ENCODE peak calls at places on chromosomes 13 and 19, in seven cellular contexts. A is GM23338, L is HCT116, F is GM23248, H is hepatocyte, G is PC-9, R is mammary epithelial cell. C is an unnamed sample. For H3K79me2, the result is how much of the 10 kb centered on the place peaks cover.

GRCh38 chr13:67063036-67063435 is 167.1 kb downstream of the PCDH9 start:
- DNase-seq in A (no peak), L (no peak), F (no peak), H (no peak), G (no peak), R (peak), C (no peak)

GRCh38 chr13:74158028-74158427 is 23.8 kb upstream of the KLF12 start:
- DNase-seq in A (no peak), L (no peak), F (no peak), H (peak), G (no peak), R (no peak), C (no peak)

GRCh38 chr13:94239135-94239534 is 240.3 kb downstream of the DCT start:
- DNase-seq in A (no peak), L (no peak), F (peak), H (no peak), G (no peak), R (peak), C (no peak)

GRCh38 chr13:33931397-33931987 is 113.5 kb downstream of the RFC3 start:
- DNase-seq in A (peak), L (peak), F (peak), H (peak), G (no peak), R (peak), C (peak)

GRCh38 chr13:21106089-21106488 is 44.7 kb upstream of the LATS2 start:
- DNase-seq in A (no peak), L (no peak), F (peak), H (no peak), G (no peak), R (no peak), C (no peak)

GRCh38 chr13:95146486-95146885 is 154.8 kb downstream of the ABCC4 start:
- DNase-seq in A (no peak), L (no peak), F (no peak), H (no peak), G (no peak), R (no peak), C (no peak)

GRCh38 chr19:3179739-3180293 is 1.2 kb downstream of the S1PR4 start:
- DNase-seq in A (no peak), L (no peak), F (no peak), H (no peak), G (no peak), R (no peak), C (no peak)

GRCh38 chr13:99506632-99507031 is 5.4 kb downstream of the TM9SF2 start:
- DNase-seq in A (no peak), L (no peak), F (no peak), H (no peak), G (no peak), R (no peak), C (peak)

GRCh38 chr19:12784394-12784870 is 6.9 kb upstream of the JUNB start:
- DNase-seq in A (no peak), L (no peak), F (peak), H (no peak), G (no peak), R (peak), C (peak)

GRCh38 chr13:91348906-91349435 is 1.5 kb downstream of the MIR17HG start:
- DNase-seq in A (peak), L (peak), F (peak), H (peak), G (peak), R (peak), C (peak)

GRCh38 chr13:91347212-91347995 is at the start of gene MIR17HG:
- DNase-seq in A (peak), L (peak), F (peak), H (peak), G (peak), R (peak), C (peak)

GRCh38 chr13:91349992-91350911 is 2.8 kb downstream of the MIR17HG start:
- DNase-seq in A (no peak), L (no peak), F (no peak), H (no peak), G (no peak), R (no peak), C (no peak)

GRCh38 chr13:91346848-91347211 is 657 bp upstream of the MIR17HG start:
- DNase-seq in A (peak), L (no peak), F (peak), H (peak), G (no peak), R (peak), C (peak)

GRCh38 chr13:91347996-91348905 is 764 bp downstream of the MIR17HG start:
- DNase-seq in A (no peak), L (no peak), F (peak), H (peak), G (peak), R (peak), C (no peak)
- H3K79me2 ChIP-seq in A (half or more), L (under half), F (under half), H (under half), G (under half), R (half or more), C (under half)

GRCh38 chr19:48739835-48740704 is at the start of gene RASIP1:
- DNase-seq in A (no peak), L (no peak), F (no peak), H (no peak), G (no peak), R (no peak), C (no peak)
- H3K4me3 ChIP-seq in A (peak), L (no peak), F (no peak), H (peak), G (peak), R (no peak), C (no peak)

GRCh38 chr19:48641850-48642249 is 4.1 kb downstream of the CA11 start:
- DNase-seq in A (no peak), L (no peak), F (no peak), H (no peak), G (no peak), R (no peak), C (no peak)
- H3K79me2 ChIP-seq in A (under half), L (under half), F (under half), H (under half), G (under half), R (under half), C (under half)

GRCh38 chr19:40713939-40714338 is 2.7 kb downstream of the COQ8B start:
- DNase-seq in A (no peak), L (no peak), F (no peak), H (no peak), G (no peak), R (no peak), C (no peak)
- H3K4me3 ChIP-seq in A (no peak), L (peak), F (no peak), H (no peak), G (no peak), R (no peak), C (peak)

GRCh38 chr19:32611161-32611560 is 30.2 kb downstream of the PDCD5 start:
- DNase-seq in A (no peak), L (no peak), F (no peak), H (no peak), G (no peak), R (no peak), C (no peak)

GRCh38 chr19:32605544-32605943 is 24.6 kb downstream of the PDCD5 start:
- DNase-seq in A (no peak), L (no peak), F (no peak), H (no peak), G (no peak), R (no peak), C (no peak)

GRCh38 chr19:32603961-32604360 is 23.0 kb downstream of the PDCD5 start:
- DNase-seq in A (no peak), L (no peak), F (no peak), H (no peak), G (no peak), R (no peak), C (no peak)

GRCh38 chr19:32607479-32607878 is 26.5 kb downstream of the PDCD5 start:
- DNase-seq in A (no peak), L (no peak), F (no peak), H (no peak), G (no peak), R (no peak), C (no peak)

GRCh38 chr19:32606289-32606688 is 25.3 kb downstream of the PDCD5 start:
- DNase-seq in A (no peak), L (no peak), F (no peak), H (no peak), G (no peak), R (no peak), C (no peak)
- H3K79me2 ChIP-seq in A (under half), L (under half), F (under half), H (under half), G (under half), R (under half), C (under half)

GRCh38 chr19:6529937-6530384 is 865 bp upstream of the TNFSF9 start:
- DNase-seq in A (no peak), L (no peak), F (no peak), H (no peak), G (no peak), R (no peak), C (no peak)
- H3K4me3 ChIP-seq in A (peak), L (peak), F (peak), H (peak), G (peak), R (peak), C (peak)

DNA sequence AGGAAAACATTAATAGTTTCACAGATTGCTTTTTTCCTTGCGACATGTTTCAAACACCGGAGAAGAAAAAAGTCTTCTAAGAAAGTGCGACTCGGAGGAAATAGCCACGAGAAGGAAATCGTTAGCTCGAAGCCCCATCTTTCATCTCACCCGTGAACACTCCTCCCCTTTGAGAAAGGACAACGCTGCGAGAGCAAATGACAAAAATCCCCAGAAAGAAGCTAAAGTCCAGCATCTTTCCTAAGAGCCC is 65.5 kb downstream of the KCNRG start:
- DNase-seq in A (no peak), L (no peak), F (peak), H (no peak), G (no peak), R (peak), C (no peak)
- H3K79me2 ChIP-seq in A (half or more), L (half or more), F (half or more), H (half or more), G (half or more), R (half or more), C (half or more)

DNA sequence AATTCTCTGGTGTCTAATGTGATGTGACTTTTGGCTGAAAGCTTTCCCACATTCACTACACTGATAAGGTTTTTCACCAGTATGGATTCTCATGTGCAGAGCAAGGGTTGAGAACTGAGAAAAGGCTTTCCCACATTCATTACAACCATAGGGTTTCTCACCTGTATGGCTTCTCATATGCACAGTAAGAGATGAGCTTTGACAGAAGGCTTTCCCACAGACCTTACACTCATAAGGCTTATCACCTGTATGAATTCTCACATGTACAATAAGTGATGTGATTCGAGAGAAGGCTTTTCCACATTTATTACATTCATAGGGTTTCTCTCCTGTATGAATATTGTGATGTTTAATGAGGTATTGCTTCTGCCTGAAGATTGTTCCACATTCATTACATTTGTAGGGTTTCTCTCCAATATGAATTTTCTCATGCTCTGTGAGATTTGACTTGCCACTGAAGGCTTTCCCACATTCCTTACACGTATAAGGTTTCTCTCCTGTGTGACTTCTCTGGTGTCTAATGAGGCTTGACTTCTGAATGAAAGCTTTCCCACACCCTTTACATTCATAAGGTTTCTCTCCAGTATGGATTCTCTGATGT is 14.0 kb downstream of the ZNF260 start:
- DNase-seq in A (no peak), L (no peak), F (no peak), H (no peak), G (no peak), R (no peak), C (no peak)
- H3K4me3 ChIP-seq in A (no peak), L (no peak), F (no peak), H (no peak), G (peak), R (no peak), C (no peak)

GRCh38 chr13:30924321-30924720 is 8.1 kb upstream of the TEX26 start:
- DNase-seq in A (no peak), L (no peak), F (no peak), H (no peak), G (no peak), R (no peak), C (no peak)
- H3K79me2 ChIP-seq in A (under half), L (under half), F (under half), H (under half), G (under half), R (under half), C (under half)

C was measured in Karpas-422.